ENCODE peak calls at places on chromosomes 16 and 17, in ten cellular contexts. R, U, D, N, M, F, J, T, V and X are unnamed samples.

GRCh38 chr16:87895641-87896141 is 26.4 kb upstream of the SLC7A5 start:
- DNase-seq in U (no peak), D (peak; percentile 89), V (no peak), F (peak; percentile 57), T (peak; percentile 66), R (peak; percentile 68), N (peak; percentile 35), M (peak; percentile 45), J (no peak), X (peak; percentile 80)

GRCh38 chr16:86100205-86101134 is 201.5 kb downstream of the IRF8 start:
- DNase-seq in U (no peak), T (peak; percentile 20), F (no peak), V (peak; percentile 25), R (no peak), N (no peak), M (no peak), D (no peak), J (no peak), X (no peak)

GRCh38 chr16:90057738-90058173 is 19.4 kb downstream of the PRDM7 start:
- DNase-seq in N (no peak), R (peak; percentile 86), V (peak; percentile 57), F (peak; percentile 40), J (no peak), T (peak; percentile 72), D (peak; percentile 45), U (peak; percentile 51), M (no peak), X (peak; percentile 64)

GRCh38 chr17:51684214-51684613 is 423.9 kb downstream of the UTP18 start:
- DNase-seq in T (no peak), F (no peak), N (no peak), D (no peak), R (no peak), J (no peak), V (no peak), U (no peak), M (no peak), X (no peak)

GRCh38 chr16:73605309-73605708 is 557.4 kb upstream of the ZFHX3 start:
- DNase-seq in R (no peak), N (no peak), J (no peak), U (no peak), M (no peak), T (no peak), V (no peak), F (no peak), D (no peak), X (no peak)

GRCh38 chr17:17541640-17542001 is 45.4 kb upstream of the RASD1 start:
- DNase-seq in F (no peak), V (no peak), U (no peak), T (no peak), J (no peak), N (no peak), M (no peak), D (no peak), R (no peak), X (no peak)

GRCh38 chr17:46977348-46977747 is 1.7 kb downstream of the RPRML start:
- DNase-seq in N (no peak), D (no peak), J (no peak), F (peak; percentile 57), T (peak; percentile 29), V (no peak), M (no peak), U (peak; percentile 22), R (peak; percentile 28), X (peak; percentile 56)

GRCh38 chr17:76437467-76438402 is 15.2 kb downstream of the UBE2O start:
- DNase-seq in N (no peak), J (no peak), D (no peak), M (no peak), R (no peak), T (no peak), F (no peak), V (no peak), U (no peak), X (no peak)

GRCh38 chr16:1286492-1287094 is 22.8 kb upstream of the UBE2I start:
- DNase-seq in V (no peak), U (no peak), N (no peak), R (no peak), D (no peak), F (no peak), M (no peak), T (no peak), J (no peak), X (peak; percentile 56)

GRCh38 chr16:66477028-66477515 is 50.0 kb downstream of the BEAN1 start:
- DNase-seq in J (no peak), V (no peak), T (no peak), F (no peak), M (no peak), U (no peak), N (no peak), D (no peak), R (no peak), X (no peak)

GRCh38 chr17:66711936-66712335 is 123.0 kb upstream of the CACNG5 start:
- DNase-seq in R (no peak), M (no peak), D (no peak), F (no peak), J (no peak), N (no peak), T (no peak), V (no peak), U (no peak), X (no peak)

GRCh38 chr17:5715478-5715877 is 131.2 kb upstream of the NLRP1 start:
- DNase-seq in N (no peak), D (no peak), J (no peak), V (no peak), T (no peak), F (no peak), M (no peak), R (peak; percentile 40), U (no peak), X (no peak)

GRCh38 chr17:42571435-42572225 is 4.7 kb downstream of the MLX start:
- DNase-seq in M (no peak), D (no peak), F (no peak), J (no peak), N (no peak), R (no peak), T (no peak), V (peak; percentile 14), U (no peak), X (peak; percentile 43)

GRCh38 chr16:72922714-72923113 is 125.2 kb downstream of the ZFHX3 start:
- DNase-seq in M (no peak), U (no peak), N (no peak), T (no peak), F (no peak), J (no peak), D (no peak), V (no peak), R (no peak), X (no peak)